ENCODE peak calls at places on chromosome 13, in six cellular contexts. D, Z, R, L, I and P are unnamed samples.

GRCh38 chr13:112759053-112759452 is 69.2 kb downstream of the ATP11A start:
- DNase-seq in D (no peak), Z (no peak), R (no peak), L (no peak), I (no peak), P (peak)

GRCh38 chr13:20487927-20488326 is 37.7 kb downstream of the CRYL1 start:
- DNase-seq in D (no peak), Z (no peak), R (no peak), L (no peak), I (no peak), P (no peak)

GRCh38 chr13:36950330-36950729 is 30.3 kb upstream of the SMAD9 start:
- DNase-seq in D (no peak), Z (no peak), R (no peak), L (no peak), I (no peak), P (no peak)

GRCh38 chr13:96053003-96053703 is at the start of gene UGGT2:
- DNase-seq in D (peak), Z (peak), R (peak), L (peak), I (peak), P (peak)

GRCh38 chr13:97238883-97239282 is 16.8 kb downstream of the MBNL2 start:
- DNase-seq in D (no peak), Z (no peak), R (no peak), L (no peak), I (no peak), P (no peak)

GRCh38 chr13:113495494-113496251 is 5.2 kb upstream of the DCUN1D2 start:
- DNase-seq in D (no peak), Z (no peak), R (no peak), L (no peak), I (no peak), P (no peak)

GRCh38 chr13:99225078-99225477 is 24.4 kb downstream of the UBAC2 start:
- DNase-seq in D (no peak), Z (no peak), R (no peak), L (no peak), I (no peak), P (no peak)

GRCh38 chr13:98565726-98566577 is 11.0 kb downstream of the STK24 start:
- DNase-seq in D (no peak), Z (no peak), R (peak), L (no peak), I (no peak), P (no peak)

GRCh38 chr13:105272660-105273631 is 1262.5 kb downstream of the EFNB2 start:
- DNase-seq in D (no peak), Z (no peak), R (no peak), L (no peak), I (no peak), P (peak)

GRCh38 chr13:112101360-112101930 is 34.5 kb downstream of the SOX1 start:
- DNase-seq in D (no peak), Z (no peak), R (no peak), L (no peak), I (no peak), P (no peak)

GRCh38 chr13:38496956-38497355 is 147.3 kb downstream of the UFM1 start:
- DNase-seq in D (no peak), Z (no peak), R (no peak), L (no peak), I (no peak), P (no peak)

GRCh38 chr13:89923052-89923451 is 1424.4 kb upstream of the MIR17HG start:
- DNase-seq in D (no peak), Z (no peak), R (no peak), L (no peak), I (no peak), P (no peak)

GRCh38 chr13:67125681-67126080 is 104.5 kb downstream of the PCDH9 start:
- DNase-seq in D (no peak), Z (no peak), R (no peak), L (no peak), I (no peak), P (no peak)

DNA sequence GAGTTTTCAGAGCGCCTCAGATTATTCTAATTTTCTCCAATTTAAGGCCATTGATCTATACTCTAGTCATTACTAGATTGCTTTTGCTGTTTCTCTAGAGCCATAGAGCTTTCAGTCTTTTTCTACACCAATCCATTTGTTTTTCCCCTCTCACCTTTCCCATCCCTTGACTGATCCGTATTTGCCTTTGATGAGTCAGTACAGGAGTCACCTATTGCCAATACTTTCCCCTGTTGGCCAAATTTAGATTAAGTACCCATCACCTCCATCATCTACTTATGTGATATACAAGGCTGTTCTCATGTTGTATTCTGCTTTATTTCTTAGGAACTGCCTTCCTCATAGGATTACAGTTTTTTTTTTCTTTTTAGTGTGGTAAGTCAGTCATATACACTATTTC is 463.2 kb downstream of the KLF12 start:
- DNase-seq in D (no peak), Z (no peak), R (no peak), L (no peak), I (no peak), P (no peak)
- TF ChIP-seq GABPA in D (no peak), Z (no peak), R (no peak), L (no peak), I (no peak), P (no peak)

GRCh38 chr13:40355126-40355719 is 311.2 kb downstream of the FOXO1 start:
- DNase-seq in D (no peak), Z (no peak), R (no peak), L (no peak), I (no peak), P (no peak)

GRCh38 chr13:40350283-40350992 is 316.0 kb downstream of the FOXO1 start:
- DNase-seq in D (no peak), Z (no peak), R (no peak), L (no peak), I (no peak), P (no peak)

GRCh38 chr13:40351537-40352384 is 314.7 kb downstream of the FOXO1 start:
- DNase-seq in D (no peak), Z (no peak), R (no peak), L (no peak), I (peak), P (no peak)

GRCh38 chr13:40352807-40353562 is 313.5 kb downstream of the FOXO1 start:
- DNase-seq in D (no peak), Z (no peak), R (peak), L (no peak), I (no peak), P (no peak)

GRCh38 chr13:40352385-40352778 is 314.1 kb downstream of the FOXO1 start:
- DNase-seq in D (no peak), Z (no peak), R (no peak), L (no peak), I (no peak), P (no peak)
- TF ChIP-seq GABPA in D (no peak), Z (no peak), R (no peak), L (no peak), I (no peak), P (no peak)

GRCh38 chr13:100306444-100306999 is 217.6 kb downstream of the PCCA start:
- DNase-seq in D (no peak), Z (no peak), R (no peak), L (no peak), I (no peak), P (no peak)
- TF ChIP-seq GABPA in D (no peak), Z (no peak), R (no peak), L (no peak), I (no peak), P (no peak)

GRCh38 chr13:29955137-29955650 is 104.8 kb upstream of the UBL3 start:
- DNase-seq in D (no peak), Z (no peak), R (no peak), L (no peak), I (no peak), P (no peak)

GRCh38 chr13:29958476-29958875 is 108.1 kb upstream of the UBL3 start:
- DNase-seq in D (no peak), Z (no peak), R (no peak), L (no peak), I (no peak), P (no peak)

GRCh38 chr13:29959086-29959485 is 108.7 kb upstream of the UBL3 start:
- DNase-seq in D (no peak), Z (no peak), R (no peak), L (no peak), I (no peak), P (no peak)

GRCh38 chr13:29954082-29955043 is 103.9 kb upstream of the UBL3 start:
- DNase-seq in D (no peak), Z (no peak), R (no peak), L (no peak), I (no peak), P (no peak)

GRCh38 chr13:29956771-29957170 is 106.4 kb upstream of the UBL3 start:
- DNase-seq in D (no peak), Z (no peak), R (peak), L (no peak), I (no peak), P (no peak)
- TF ChIP-seq GABPA in D (no peak), Z (no peak), R (no peak), L (no peak), I (no peak), P (no peak)

GRCh38 chr13:92530364-92530763 is 696.2 kb upstream of the GPC6 start:
- DNase-seq in D (no peak), Z (no peak), R (no peak), L (no peak), I (no peak), P (no peak)
- TF ChIP-seq GABPA in D (no peak), Z (no peak), R (no peak), L (no peak), I (no peak), P (no peak)

DNA sequence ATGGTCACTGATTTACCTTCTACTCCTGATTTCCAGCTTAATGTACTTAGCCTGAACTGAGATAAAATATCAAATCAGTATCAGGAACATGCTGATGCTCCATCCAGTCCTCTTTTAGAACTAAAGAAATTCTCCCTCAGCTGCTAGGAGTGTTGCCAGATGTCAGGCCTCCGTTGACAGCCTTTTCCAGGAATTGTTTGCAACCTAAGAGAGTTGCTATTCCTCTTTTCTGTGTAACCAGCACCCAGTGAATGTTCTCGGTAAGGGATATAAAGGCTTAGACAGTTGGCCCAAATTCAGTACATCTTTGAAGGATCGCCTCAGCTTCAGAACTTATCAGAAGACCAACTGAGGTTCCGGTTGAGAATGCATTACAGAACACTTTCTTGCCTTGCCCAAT is 559.0 kb downstream of the PCDH17 start:
- DNase-seq in D (no peak), Z (no peak), R (no peak), L (no peak), I (no peak), P (no peak)
- TF ChIP-seq GABPA in D (no peak), Z (no peak), R (no peak), L (no peak), I (no peak), P (no peak)

DNA sequence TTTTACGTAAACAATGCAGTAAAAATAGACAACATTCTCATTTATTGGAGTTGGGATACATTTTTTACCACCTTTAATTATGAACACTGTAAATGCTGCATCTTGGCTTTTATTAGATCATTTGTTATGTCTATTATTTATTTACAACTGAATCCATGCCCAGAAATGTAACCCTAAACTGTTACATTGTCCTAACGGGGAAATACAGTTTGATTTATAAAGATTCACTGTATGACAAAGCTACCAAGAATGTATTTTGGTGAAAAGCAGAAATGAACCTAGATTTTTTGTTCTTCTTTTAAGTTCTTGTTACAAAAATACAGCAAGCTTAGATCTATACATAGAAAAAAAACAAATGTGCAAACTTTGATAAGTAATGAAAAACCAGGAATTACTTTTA is 1.1 kb downstream of the METTL21C start:
- DNase-seq in D (no peak), Z (no peak), R (no peak), L (no peak), I (no peak), P (no peak)
- TF ChIP-seq GABPA in D (no peak), Z (no peak), R (no peak), L (no peak), I (no peak), P (no peak)

DNA sequence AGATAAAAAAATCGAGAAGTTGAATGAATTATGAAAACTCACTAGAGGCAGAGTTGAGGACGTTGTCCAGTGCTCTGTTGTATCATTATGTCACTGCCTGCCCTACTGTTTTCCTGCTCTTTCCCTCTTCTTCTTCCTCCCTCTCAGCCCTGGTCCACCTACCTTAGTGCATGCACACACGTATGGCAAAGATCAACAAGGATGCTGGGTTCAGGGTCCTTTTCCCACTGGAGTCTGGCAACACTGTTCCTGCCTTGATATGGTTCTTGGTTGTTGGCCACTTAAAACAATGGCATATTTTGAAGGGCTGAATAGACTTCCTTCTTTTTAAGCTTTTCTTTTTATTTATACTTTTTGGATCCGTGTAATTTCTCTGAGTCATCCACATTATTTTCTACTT is 74.5 kb downstream of the LRCH1 start:
- DNase-seq in D (no peak), Z (peak), R (no peak), L (no peak), I (no peak), P (no peak)
- TF ChIP-seq GABPA in D (no peak), Z (no peak), R (no peak), L (no peak), I (no peak), P (no peak)

GRCh38 chr13:47794963-47795362 is 206.1 kb downstream of the SUCLA2 start:
- DNase-seq in D (peak), Z (no peak), R (peak), L (no peak), I (peak), P (peak)
- TF ChIP-seq GABPA in D (no peak), Z (no peak), R (no peak), L (no peak), I (no peak), P (no peak)